ENCODE peak calls at places on chromosomes 13 and 19, in nine cellular contexts. K is endothelial cell; F is T-helper 17 cell; Y is nephron progenitor cell; N is amniotic stem cell; W is stimulated activated effector memory CD8-positive, alpha-beta T cell treated with anti-CD3 and anti-CD28 coated beads, Interleukin-12 subunit alpha, Interleukin-12 subunit beta, amount 100 ng/mL, for 72 hours; L is activated CD4-positive, alpha-beta T cell treated with anti-CD3 and anti-CD28 coated beads, Interleukin-2, amount 10 ng/mL, durations not matched to agents 24 days and 14 days; X is GM03348; Q is COLO829. C is an unnamed sample.

GRCh38 chr19:5967571-5967970 is 10.4 kb downstream of the RANBP3 start:
- DNase-seq in K (no peak), F (no peak), Y (no peak), N (no peak), W (no peak), L (no peak), X (no peak), Q (no peak), C (no peak)

GRCh38 chr19:40662925-40663711 is 27.3 kb downstream of the NUMBL start:
- DNase-seq in K (peak; percentile 95), F (peak; percentile 85), Y (peak; percentile 97), N (peak; percentile 69), W (peak; percentile 97), L (peak; percentile 98), X (peak; percentile 91), Q (peak; percentile 64), C (peak; percentile 95)

GRCh38 chr19:5143471-5144411 is 174.8 kb downstream of the KDM4B start:
- DNase-seq in K (no peak), F (no peak), Y (no peak), N (no peak), W (no peak), L (no peak), X (no peak), Q (no peak), C (no peak)

GRCh38 chr13:92074658-92075057 is 676.2 kb downstream of the GPC5 start:
- DNase-seq in K (peak; percentile 14), F (no peak), Y (no peak), N (no peak), W (no peak), L (no peak), X (no peak), Q (peak; percentile 19), C (no peak)

GRCh38 chr19:14715841-14716240 is 26.0 kb downstream of the ZNF333 start:
- DNase-seq in K (no peak), F (no peak), Y (no peak), N (no peak), W (no peak), L (no peak), X (no peak), Q (no peak), C (no peak)

GRCh38 chr19:11331502-11331901 is 8.0 kb downstream of the RAB3D start:
- DNase-seq in K (no peak), F (no peak), Y (no peak), N (no peak), W (no peak), L (no peak), X (no peak), Q (no peak), C (no peak)

GRCh38 chr19:2888739-2889224 is 11.9 kb upstream of the ZNF57 start:
- DNase-seq in K (no peak), F (peak; percentile 54), Y (no peak), N (no peak), W (peak; percentile 64), L (no peak), X (no peak), Q (no peak), C (peak; percentile 40)

GRCh38 chr19:17555929-17556813 is 722 bp downstream of the COLGALT1 start:
- DNase-seq in K (peak; percentile 45), F (peak; percentile 17), Y (peak; percentile 40), N (no peak), W (peak; percentile 78), L (peak; percentile 85), X (peak; percentile 77), Q (no peak), C (peak; percentile 63)

GRCh38 chr19:47093841-47094240 is 19.7 kb downstream of the ZC3H4 start:
- DNase-seq in K (no peak), F (no peak), Y (peak; percentile 56), N (no peak), W (peak; percentile 85), L (peak; percentile 79), X (no peak), Q (no peak), C (no peak)